ENCODE peak calls at places on chromosomes 7 and 10, in four cellular contexts. K, N, B and H are unnamed samples. For H3K27me3, the result is how much of the 10 kb centered on the place peaks cover.

GRCh38 chr7:32479574-32480200 is 10.5 kb downstream of the LSM5 start:
- DNase-seq in K (no peak), N (peak), B (peak), H (no peak)

GRCh38 chr10:130802301-130802700 is 509.2 kb downstream of the TCERG1L start:
- DNase-seq in K (no peak), N (no peak), B (no peak), H (peak)

GRCh38 chr10:51014680-51015425 is 59.4 kb upstream of the PRKG1 start:
- DNase-seq in K (no peak), N (no peak), B (peak), H (no peak)

GRCh38 chr10:68406111-68406814 is 814 bp downstream of the RUFY2 start:
- DNase-seq in K (peak), N (peak), B (peak), H (peak)

GRCh38 chr10:124019886-124020797 is 73.3 kb downstream of the CHST15 start:
- DNase-seq in K (no peak), N (no peak), B (no peak), H (no peak)

GRCh38 chr10:94010116-94010515 is 16.4 kb downstream of the PLCE1 start:
- DNase-seq in K (no peak), N (no peak), B (no peak), H (no peak)

GRCh38 chr7:89029864-89030263 is 234.3 kb upstream of the TEX47 start:
- DNase-seq in K (no peak), N (no peak), B (no peak), H (no peak)

GRCh38 chr10:106387063-106387462 is 777.4 kb downstream of the SORCS1 start:
- DNase-seq in K (no peak), N (no peak), B (peak), H (no peak)

GRCh38 chr10:53045315-53045714 is 272.7 kb upstream of the MBL2 start:
- DNase-seq in K (no peak), N (no peak), B (no peak), H (no peak)

GRCh38 chr10:89134963-89135362 is 72.2 kb downstream of the CH25H start:
- DNase-seq in K (no peak), N (no peak), B (no peak), H (no peak)

DNA sequence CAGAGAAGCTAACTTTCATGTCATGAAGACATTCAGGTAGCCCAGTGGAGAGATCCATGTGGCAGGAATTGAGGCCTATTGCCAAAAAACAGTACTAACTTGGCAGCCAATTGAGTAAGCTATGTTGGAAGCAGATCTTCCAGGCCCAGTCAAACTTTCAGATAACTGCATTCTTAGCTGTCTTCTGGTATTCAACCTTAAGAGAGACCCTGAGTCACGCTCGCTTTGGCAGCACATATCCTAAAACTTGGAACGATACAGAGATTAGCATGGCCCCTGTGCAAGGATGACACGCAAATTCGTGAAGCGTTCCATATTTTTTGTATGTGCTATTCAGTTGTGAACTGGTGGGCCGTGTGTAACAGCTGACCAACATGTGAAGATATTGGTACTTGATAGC is 17.6 kb upstream of the ZNF518A start:
- DNase-seq in K (no peak), N (no peak), B (no peak), H (no peak)
- H3K27me3 ChIP-seq in K (half or more), N (under half), B (under half), H (half or more)

GRCh38 chr7:97868314-97868713 is 3.9 kb downstream of the ASNS start:
- DNase-seq in K (no peak), N (no peak), B (no peak), H (no peak)

GRCh38 chr7:97868788-97869187 is 3.4 kb downstream of the ASNS start:
- DNase-seq in K (no peak), N (peak), B (no peak), H (no peak)

GRCh38 chr7:97872025-97872669 is at the start of gene ASNS:
- DNase-seq in K (peak), N (peak), B (peak), H (peak)

GRCh38 chr7:97873606-97874005 is 1.4 kb upstream of the ASNS start:
- DNase-seq in K (no peak), N (no peak), B (no peak), H (no peak)

GRCh38 chr7:97871659-97872024 is 566 bp downstream of the ASNS start:
- DNase-seq in K (peak), N (peak), B (no peak), H (no peak)
- H3K27ac ChIP-seq in K (peak), N (peak), B (peak), H (peak)

GRCh38 chr10:101140950-101141621 is 10.0 kb downstream of the TLX1 start:
- DNase-seq in K (no peak), N (no peak), B (no peak), H (no peak)
- H3K27me3 ChIP-seq in K (under half), N (under half), B (half or more), H (half or more)

DNA sequence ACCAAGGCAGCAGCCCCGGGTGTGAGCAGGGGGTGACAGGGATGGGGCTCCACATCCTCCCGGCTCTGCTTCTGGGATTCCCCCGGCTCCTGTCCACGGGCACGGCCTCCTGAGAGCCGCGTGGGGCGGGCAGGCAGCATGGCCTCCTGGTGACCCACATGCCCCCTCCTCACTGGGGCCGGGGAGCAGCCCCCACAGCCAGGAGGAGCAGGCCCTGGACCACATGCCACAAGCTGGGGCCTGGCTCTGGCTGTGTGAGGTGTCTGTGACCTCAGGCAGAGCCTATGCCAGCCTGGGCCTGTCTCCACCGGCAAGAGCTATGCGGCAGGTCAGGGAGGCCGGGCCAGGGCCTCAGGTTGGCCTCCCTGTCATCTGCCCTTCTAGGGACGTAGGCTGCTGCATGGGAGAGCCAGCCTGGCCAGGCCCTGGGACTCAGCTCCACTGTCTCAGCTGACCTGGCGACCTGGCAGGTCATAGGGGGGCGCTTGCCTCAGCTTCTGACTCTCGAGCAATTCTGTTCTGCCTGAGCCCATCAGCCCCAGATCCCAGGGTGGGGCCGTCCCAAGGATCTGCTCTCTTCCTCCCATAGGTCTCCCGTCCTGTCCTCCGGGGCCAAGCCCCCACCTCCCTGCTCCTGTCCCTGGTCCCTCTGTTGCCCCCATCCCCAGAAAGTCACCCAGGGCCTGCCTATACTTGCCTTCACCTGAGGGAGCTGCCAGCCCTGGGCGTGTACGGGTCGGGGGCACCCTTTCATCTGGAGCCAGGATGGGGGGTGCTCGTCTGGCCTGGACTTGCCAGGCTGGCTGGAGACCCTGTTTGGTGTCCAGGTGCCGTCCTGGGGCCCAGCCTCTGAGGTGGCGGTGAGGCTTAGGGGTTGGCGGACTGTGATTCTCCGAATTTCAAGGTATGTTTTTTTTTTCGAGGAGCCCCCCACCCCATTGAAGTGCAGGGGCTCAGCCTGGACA is 3.9 kb upstream of the TMEM184A start:
- DNase-seq in K (no peak), N (no peak), B (no peak), H (no peak)
- H3K27ac ChIP-seq in K (no peak), N (no peak), B (no peak), H (no peak)

GRCh38 chr7:159140170-159140910 is 4.3 kb downstream of the VIPR2 start:
- DNase-seq in K (no peak), N (no peak), B (no peak), H (no peak)

GRCh38 chr7:159141660-159142059 is 3.0 kb downstream of the VIPR2 start:
- DNase-seq in K (no peak), N (no peak), B (no peak), H (no peak)

GRCh38 chr7:159141159-159141558 is 3.5 kb downstream of the VIPR2 start:
- DNase-seq in K (no peak), N (no peak), B (no peak), H (no peak)

GRCh38 chr7:159142730-159143129 is 1.9 kb downstream of the VIPR2 start:
- DNase-seq in K (no peak), N (no peak), B (no peak), H (no peak)

GRCh38 chr7:159142204-159142603 is 2.5 kb downstream of the VIPR2 start:
- DNase-seq in K (no peak), N (no peak), B (no peak), H (no peak)
- H3K27me3 ChIP-seq in K (under half), N (under half), B (under half), H (half or more)

GRCh38 chr7:150566123-150566522 is 1.1 kb upstream of the GIMAP4 start:
- DNase-seq in K (no peak), N (no peak), B (no peak), H (no peak)

GRCh38 chr7:150568714-150569113 is 1.5 kb downstream of the GIMAP4 start:
- DNase-seq in K (no peak), N (no peak), B (no peak), H (no peak)

GRCh38 chr7:150567846-150568245 is 656 bp downstream of the GIMAP4 start:
- DNase-seq in K (no peak), N (no peak), B (no peak), H (no peak)

GRCh38 chr7:150566572-150566971 is 618 bp upstream of the GIMAP4 start:
- DNase-seq in K (no peak), N (no peak), B (no peak), H (no peak)

DNA sequence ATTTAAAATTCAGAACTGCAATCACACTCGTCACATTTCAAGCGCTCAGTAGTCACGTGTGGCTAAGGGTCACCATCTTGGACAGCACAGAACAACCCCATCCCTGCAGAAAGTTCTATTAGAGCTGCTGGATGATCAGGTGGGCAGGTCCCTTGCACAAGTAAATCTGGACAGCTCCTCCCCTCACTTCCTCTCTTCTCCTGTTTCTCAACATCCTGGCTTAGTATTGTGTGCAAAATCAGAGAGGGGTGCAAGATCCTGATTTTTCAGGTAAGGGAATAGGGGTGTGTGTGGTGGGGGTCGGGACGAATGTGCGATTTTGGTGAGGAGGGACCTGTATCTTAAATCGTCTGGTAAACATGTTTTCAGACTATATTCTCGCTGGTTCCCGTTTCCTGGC is at the start of gene GIMAP4:
- DNase-seq in K (no peak), N (no peak), B (no peak), H (no peak)
- H3K27ac ChIP-seq in K (peak), N (no peak), B (no peak), H (peak)

GRCh38 chr10:62719058-62719457 is 85.5 kb upstream of the ADO start:
- DNase-seq in K (no peak), N (no peak), B (no peak), H (no peak)

GRCh38 chr10:62715383-62715782 is 89.1 kb upstream of the ADO start:
- DNase-seq in K (no peak), N (no peak), B (no peak), H (no peak)

GRCh38 chr10:62724465-62724864 is 80.1 kb upstream of the ADO start:
- DNase-seq in K (no peak), N (no peak), B (no peak), H (peak)

GRCh38 chr10:62723375-62723774 is 81.1 kb upstream of the ADO start:
- DNase-seq in K (no peak), N (no peak), B (no peak), H (no peak)

DNA sequence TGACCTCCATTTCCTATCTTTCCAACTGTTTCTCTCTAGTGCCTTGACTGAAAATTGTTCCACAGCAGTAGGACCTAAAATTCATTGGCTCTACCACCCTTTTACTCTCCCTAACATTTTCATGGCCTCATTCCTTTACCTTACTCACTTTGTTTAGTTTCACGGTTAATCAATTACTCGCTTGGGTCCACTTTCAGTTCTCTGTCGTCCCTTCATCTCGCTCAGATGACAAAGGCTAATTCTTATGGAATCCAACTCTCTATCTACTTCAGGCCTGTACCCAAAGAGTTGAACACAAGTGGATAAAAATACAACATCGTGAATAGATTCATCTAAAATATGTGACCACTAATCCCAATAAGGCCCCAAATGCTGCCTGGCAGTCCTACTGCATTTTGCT is 85.9 kb upstream of the ADO start:
- DNase-seq in K (no peak), N (no peak), B (no peak), H (no peak)
- H3K27me3 ChIP-seq in K (under half), N (under half), B (under half), H (under half)

DNA sequence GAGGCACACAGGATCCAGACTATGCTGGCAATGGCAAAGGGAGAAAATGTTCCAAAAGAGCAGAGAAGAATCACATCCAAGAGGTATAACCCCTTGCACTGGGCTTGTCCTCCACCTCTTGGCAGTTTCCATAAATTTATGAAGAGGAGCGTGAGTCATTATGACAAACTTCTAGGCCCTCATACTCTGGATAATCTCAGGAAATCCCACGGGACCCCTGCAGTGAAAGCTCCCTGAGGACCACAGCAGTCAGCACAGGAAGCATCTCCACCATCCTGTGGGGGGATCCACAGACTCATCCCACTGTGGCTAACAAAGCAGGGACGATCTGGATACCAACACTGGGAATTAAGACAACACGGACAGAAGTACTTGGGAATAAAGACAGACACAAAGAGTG is 30.3 kb upstream of the GPAM start:
- DNase-seq in K (no peak), N (no peak), B (no peak), H (no peak)
- H3K27ac ChIP-seq in K (no peak), N (no peak), B (no peak), H (no peak)